ENCODE peak calls at places on chromosomes 2 and 18, in five cellular contexts. Q is astrocyte of the spinal cord, D is HL-60, M is upper lobe of left lung, G is body of pancreas. U is an unnamed sample.

GRCh38 chr2:127149384-127149783 is 42.4 kb upstream of the BIN1 start:
- DNase-seq in Q (peak), D (no peak), M (no peak), G (no peak), U (no peak)

GRCh38 chr2:83055338-83056010 is 1403.6 kb downstream of the SUCLG1 start:
- DNase-seq in Q (peak), D (no peak), M (no peak), G (no peak), U (no peak)

GRCh38 chr18:33735428-33735827 is 157.4 kb downstream of the ASXL3 start:
- DNase-seq in Q (no peak), D (no peak), M (no peak), G (no peak), U (no peak)

GRCh38 chr2:180823546-180824141 is 156.8 kb upstream of the UBE2E3 start:
- DNase-seq in Q (peak), D (no peak), M (no peak), G (no peak), U (no peak)

GRCh38 chr2:27191107-27191829 is 20.6 kb upstream of the ATRAID start:
- DNase-seq in Q (peak), D (peak), M (no peak), G (peak), U (no peak)

GRCh38 chr2:1141079-1141478 is 190.4 kb downstream of the SNTG2 start:
- DNase-seq in Q (no peak), D (no peak), M (no peak), G (no peak), U (no peak)

GRCh38 chr18:46071894-46072867 is at the start of gene PSTPIP2:
- DNase-seq in Q (peak), D (peak), M (peak), G (peak), U (peak)

GRCh38 chr2:53646788-53647187 is 120.8 kb upstream of the CHAC2 start:
- DNase-seq in Q (no peak), D (no peak), M (no peak), G (no peak), U (no peak)

GRCh38 chr2:84449711-84450110 is 9.4 kb downstream of the SUCLG1 start:
- DNase-seq in Q (no peak), D (no peak), M (no peak), G (no peak), U (no peak)

GRCh38 chr2:112958428-112959108 is 19.2 kb upstream of the IL36G start:
- DNase-seq in Q (peak), D (peak), M (no peak), G (peak), U (no peak)

GRCh38 chr18:59345556-59345955 is 13.5 kb downstream of the LMAN1 start:
- DNase-seq in Q (no peak), D (no peak), M (no peak), G (no peak), U (no peak)

GRCh38 chr2:200475795-200476194 is 34.1 kb downstream of the KCTD18 start:
- DNase-seq in Q (no peak), D (no peak), M (no peak), G (no peak), U (no peak)

GRCh38 chr2:100704156-100704555 is 115.8 kb upstream of the NPAS2 start:
- DNase-seq in Q (no peak), D (no peak), M (no peak), G (no peak), U (no peak)

GRCh38 chr2:178119181-178119922 is 7.1 kb downstream of the RBM45 start:
- DNase-seq in Q (no peak), D (no peak), M (no peak), G (no peak), U (no peak)

GRCh38 chr2:216243026-216243425 is 129.3 kb downstream of the MARCHF4 start:
- DNase-seq in Q (no peak), D (no peak), M (no peak), G (no peak), U (no peak)

GRCh38 chr18:13611616-13612110 is 114.7 kb downstream of the FAM210A start:
- DNase-seq in Q (peak), D (peak), M (peak), G (peak), U (no peak)

GRCh38 chr2:102449370-102449974 is 23.6 kb upstream of the SLC9A4 start:
- DNase-seq in Q (peak), D (peak), M (no peak), G (peak), U (peak)

GRCh38 chr2:74440005-74440377 is 1.7 kb downstream of the RTKN start:
- DNase-seq in Q (peak), D (no peak), M (no peak), G (peak), U (no peak)

GRCh38 chr2:26048791-26049190 is 14.9 kb downstream of the RAB10 start:
- DNase-seq in Q (no peak), D (no peak), M (no peak), G (no peak), U (no peak)

GRCh38 chr2:222398446-222398885 is 25.9 kb upstream of the SGPP2 start:
- DNase-seq in Q (no peak), D (no peak), M (no peak), G (no peak), U (no peak)

GRCh38 chr2:21643180-21643579 is 519.4 kb downstream of the TDRD15 start:
- DNase-seq in Q (peak), D (no peak), M (no peak), G (no peak), U (no peak)

GRCh38 chr2:51424418-51424817 is 392.5 kb upstream of the NRXN1 start:
- DNase-seq in Q (no peak), D (no peak), M (no peak), G (no peak), U (no peak)

GRCh38 chr2:111072220-111072871 is 48.4 kb upstream of the BCL2L11 start:
- DNase-seq in Q (peak), D (no peak), M (no peak), G (no peak), U (no peak)

GRCh38 chr18:4068552-4069158 is 386.5 kb downstream of the DLGAP1 start:
- DNase-seq in Q (peak), D (peak), M (no peak), G (peak), U (no peak)

GRCh38 chr2:54176577-54176976 is 61.2 kb downstream of the ACYP2 start:
- DNase-seq in Q (peak), D (no peak), M (peak), G (peak), U (no peak)

GRCh38 chr2:3405876-3406275 is 26.4 kb downstream of the TRAPPC12 start:
- DNase-seq in Q (no peak), D (no peak), M (no peak), G (no peak), U (no peak)

GRCh38 chr2:1887106-1887505 is 142.8 kb upstream of the PXDN start:
- DNase-seq in Q (no peak), D (no peak), M (no peak), G (no peak), U (no peak)

GRCh38 chr18:57921708-57922107 is 118.6 kb upstream of the ATP8B1 start:
- DNase-seq in Q (peak), D (peak), M (no peak), G (no peak), U (no peak)

GRCh38 chr2:126681505-126681904 is 25.5 kb downstream of the GYPC start:
- DNase-seq in Q (no peak), D (peak), M (no peak), G (no peak), U (no peak)

GRCh38 chr2:37417321-37417720 is 72.9 kb downstream of the QPCT start:
- DNase-seq in Q (peak), D (no peak), M (no peak), G (no peak), U (no peak)

GRCh38 chr2:179435021-179435420 is 170.4 kb upstream of the SESTD1 start:
- DNase-seq in Q (no peak), D (no peak), M (no peak), G (no peak), U (no peak)

DNA sequence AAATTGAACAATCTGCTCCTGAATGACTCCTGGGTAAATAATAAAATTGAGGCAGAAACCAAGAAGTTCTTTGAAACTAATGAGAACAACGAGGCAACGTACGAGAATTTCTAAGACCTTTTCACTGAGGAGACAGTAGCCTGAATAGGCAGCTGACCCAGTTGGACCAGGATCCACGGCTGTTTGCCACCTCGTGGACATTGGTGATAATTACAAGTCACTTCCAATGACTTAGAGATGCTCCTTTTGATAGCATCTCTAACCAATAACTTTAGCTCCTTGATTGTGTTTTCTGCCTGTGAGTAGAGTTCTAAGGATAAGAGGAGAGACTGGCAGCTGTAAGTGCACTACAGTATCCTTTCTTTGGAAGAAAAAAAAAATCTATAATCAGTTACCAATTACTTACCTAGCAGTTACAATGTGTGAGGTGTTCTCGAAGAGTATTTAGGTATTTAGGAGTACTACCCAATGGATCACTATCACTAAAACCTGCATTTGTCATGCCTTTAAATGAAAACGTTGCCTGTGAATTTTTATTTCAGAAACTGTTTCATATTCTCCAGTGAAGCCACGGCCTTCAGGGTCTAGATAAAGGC is 31.3 kb upstream of the CNTNAP5 start:
- DNase-seq in Q (peak), D (peak), M (peak), G (peak), U (no peak)
- TF ChIP-seq CTCF in Q (peak), D (peak), M (peak), G (peak), U (peak)

GRCh38 chr2:134911386-134911785 is 7.2 kb upstream of the CCNT2 start:
- DNase-seq in Q (no peak), D (no peak), M (no peak), G (no peak), U (no peak)
- TF ChIP-seq CTCF in Q (no peak), D (no peak), M (no peak), G (no peak), U (no peak)

GRCh38 chr2:103738108-103738507 is 976.3 kb downstream of the TMEM182 start:
- DNase-seq in Q (no peak), D (no peak), M (no peak), G (no peak), U (no peak)

GRCh38 chr2:103738626-103739025 is 976.8 kb downstream of the TMEM182 start:
- DNase-seq in Q (no peak), D (no peak), M (no peak), G (no peak), U (no peak)

GRCh38 chr2:103739216-103739615 is 977.4 kb downstream of the TMEM182 start:
- DNase-seq in Q (no peak), D (no peak), M (no peak), G (no peak), U (no peak)

GRCh38 chr2:103734911-103735310 is 973.1 kb downstream of the TMEM182 start:
- DNase-seq in Q (no peak), D (no peak), M (no peak), G (no peak), U (no peak)
- TF ChIP-seq CTCF in Q (no peak), D (no peak), M (no peak), G (no peak), U (no peak)

GRCh38 chr2:95345415-95346235 is 48.5 kb downstream of the KCNIP3 start:
- DNase-seq in Q (peak), D (peak), M (peak), G (peak), U (peak)
- TF ChIP-seq CTCF in Q (peak), D (peak), M (peak), G (peak), U (peak)

DNA sequence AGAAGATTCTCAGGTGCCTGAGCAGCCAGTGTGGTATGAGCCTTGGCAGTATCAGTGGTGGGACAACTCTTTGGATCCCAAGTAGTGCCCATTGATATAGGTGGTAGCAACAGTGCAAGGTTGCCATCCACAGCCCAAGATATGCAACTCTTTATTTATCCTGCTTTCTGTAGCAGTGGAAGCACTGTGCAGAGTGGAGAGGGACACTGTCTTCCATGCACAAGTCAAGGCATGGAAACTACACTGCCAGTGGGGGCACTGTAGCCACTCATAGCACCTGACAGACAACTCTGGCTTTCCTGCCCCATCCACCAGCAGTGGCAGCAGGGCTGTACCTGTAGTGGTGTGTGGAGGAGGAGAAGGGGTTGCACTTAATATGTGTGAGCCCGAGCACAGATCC is 409.6 kb upstream of the TMEFF2 start:
- DNase-seq in Q (no peak), D (no peak), M (no peak), G (no peak), U (no peak)
- TF ChIP-seq CTCF in Q (no peak), D (no peak), M (no peak), G (no peak), U (no peak)

GRCh38 chr2:235739704-235740415 is 246.0 kb downstream of the AGAP1 start:
- DNase-seq in Q (no peak), D (no peak), M (no peak), G (no peak), U (no peak)

GRCh38 chr2:235737396-235737795 is 243.6 kb downstream of the AGAP1 start:
- DNase-seq in Q (no peak), D (no peak), M (no peak), G (no peak), U (no peak)

GRCh38 chr2:235737840-235738239 is 244.0 kb downstream of the AGAP1 start:
- DNase-seq in Q (no peak), D (no peak), M (no peak), G (no peak), U (no peak)

GRCh38 chr2:235744161-235744560 is 250.3 kb downstream of the AGAP1 start:
- DNase-seq in Q (no peak), D (no peak), M (no peak), G (no peak), U (no peak)

DNA sequence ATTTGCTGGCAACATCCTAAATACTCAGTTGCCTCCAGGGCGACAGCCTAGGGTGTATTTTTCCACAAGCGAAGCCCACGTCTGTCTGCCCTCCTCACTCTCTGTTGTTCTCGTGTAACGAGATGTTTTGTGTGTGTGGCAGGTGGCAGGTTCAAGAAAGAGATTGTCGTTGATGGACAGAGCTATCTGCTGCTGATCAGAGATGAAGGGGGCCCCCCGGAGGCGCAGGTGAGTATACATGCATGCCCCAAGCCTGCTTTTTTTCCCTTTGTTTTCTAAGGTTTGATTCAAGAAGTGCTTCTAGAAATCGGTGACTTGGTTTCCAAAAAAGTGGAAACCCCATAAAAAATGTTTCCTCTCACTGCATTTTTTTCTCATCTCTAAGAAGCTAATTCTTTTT is 247.0 kb downstream of the AGAP1 start:
- DNase-seq in Q (no peak), D (no peak), M (no peak), G (no peak), U (no peak)
- TF ChIP-seq CTCF in Q (peak), D (no peak), M (no peak), G (no peak), U (no peak)

DNA sequence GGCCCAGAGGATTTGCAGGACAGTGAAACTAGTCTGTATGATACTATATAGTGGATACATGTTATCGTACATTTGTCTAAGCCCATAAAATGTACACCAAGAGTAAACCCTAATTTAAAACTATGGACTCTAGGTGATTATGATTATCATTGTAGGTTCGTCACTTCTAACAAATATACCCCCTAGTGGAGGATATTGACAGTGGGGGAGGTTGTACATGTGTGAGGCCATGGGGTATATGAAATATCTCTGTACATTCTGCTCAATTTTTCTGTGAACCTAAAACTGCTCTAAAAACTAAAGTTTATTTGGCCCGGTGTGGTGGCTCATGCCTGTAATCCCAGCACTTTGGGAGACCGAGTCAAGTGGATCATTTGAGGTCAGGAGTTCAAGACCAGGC is 81.2 kb upstream of the CAB39 start:
- DNase-seq in Q (no peak), D (no peak), M (no peak), G (no peak), U (no peak)
- TF ChIP-seq CTCF in Q (no peak), D (no peak), M (no peak), G (no peak), U (no peak)

GRCh38 chr2:175001546-175001945 is 3.6 kb downstream of the CHN1 start:
- DNase-seq in Q (no peak), D (no peak), M (no peak), G (no peak), U (no peak)
- TF ChIP-seq CTCF in Q (no peak), D (no peak), M (no peak), G (no peak), U (no peak)

GRCh38 chr18:24544949-24545348 is 84.5 kb downstream of the HRH4 start:
- DNase-seq in Q (no peak), D (no peak), M (no peak), G (no peak), U (no peak)

GRCh38 chr18:24546304-24546703 is 85.9 kb downstream of the HRH4 start:
- DNase-seq in Q (no peak), D (peak), M (no peak), G (no peak), U (no peak)

GRCh38 chr18:24543408-24544140 is 83.1 kb downstream of the HRH4 start:
- DNase-seq in Q (no peak), D (no peak), M (no peak), G (no peak), U (no peak)

GRCh38 chr18:24540896-24541295 is 80.5 kb downstream of the HRH4 start:
- DNase-seq in Q (no peak), D (no peak), M (no peak), G (no peak), U (no peak)

DNA sequence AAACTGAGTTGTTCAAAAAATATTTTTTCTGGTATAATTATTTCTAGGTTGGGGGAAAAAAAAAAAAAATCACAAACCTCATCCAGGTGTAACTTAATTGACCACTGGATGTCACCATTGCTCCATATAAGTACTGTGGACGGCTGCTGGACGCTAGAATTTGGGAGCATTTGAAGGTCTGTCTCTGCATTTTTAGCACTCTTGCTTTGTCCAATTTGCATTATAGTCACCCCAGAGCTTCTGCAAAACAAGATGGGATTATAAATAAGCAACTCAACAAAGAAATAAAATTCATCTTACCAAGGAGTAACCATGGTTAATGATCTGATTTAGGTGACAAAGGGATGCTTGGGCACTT is 83.7 kb downstream of the HRH4 start:
- DNase-seq in Q (peak), D (no peak), M (no peak), G (no peak), U (no peak)
- TF ChIP-seq CTCF in Q (peak), D (peak), M (no peak), G (peak), U (no peak)

DNA sequence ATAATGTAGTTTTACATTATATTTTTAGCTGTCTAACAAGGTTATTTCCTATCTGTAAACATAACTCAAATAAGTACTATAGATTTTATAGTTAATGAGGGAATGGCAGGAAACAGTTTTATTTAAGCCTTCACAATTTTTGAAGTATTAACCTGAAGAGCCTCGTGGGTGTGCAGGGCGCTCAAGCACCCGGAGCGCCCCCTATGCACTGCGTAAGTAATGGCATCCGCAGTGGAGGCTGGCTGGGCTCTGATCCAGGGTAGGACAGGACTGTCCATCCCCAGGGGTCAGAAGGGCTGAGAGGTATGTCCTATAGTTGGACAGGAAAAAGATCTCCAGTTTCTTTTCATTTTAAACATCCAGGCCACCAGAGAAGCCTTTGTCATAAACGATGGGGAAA is 8.2 kb upstream of the GBX2 start:
- DNase-seq in Q (no peak), D (no peak), M (no peak), G (no peak), U (no peak)
- TF ChIP-seq CTCF in Q (peak), D (peak), M (no peak), G (no peak), U (no peak)